ENCODE peak calls at places on chromosomes 3 and 15, in four cellular contexts. Q is ACHN, W is nephron progenitor cell, I is left lung. C is an unnamed sample.

GRCh38 chr3:190495796-190496195 is 18.1 kb upstream of the IL1RAP start:
- DNase-seq in I (no peak), Q (no peak), W (no peak), C (no peak)

GRCh38 chr3:88785841-88786240 is 321.6 kb upstream of the EPHA3 start:
- DNase-seq in W (no peak), Q (no peak), I (no peak), C (no peak)

GRCh38 chr15:78360426-78360825 is 20.3 kb downstream of the CRABP1 start:
- DNase-seq in Q (no peak), I (no peak), W (peak), C (no peak)

GRCh38 chr3:171055336-171056178 is 29.0 kb upstream of the SLC2A2 start:
- DNase-seq in Q (peak), W (no peak), I (no peak), C (peak)

GRCh38 chr3:142019794-142020320 is 129.5 kb downstream of the TFDP2 start:
- DNase-seq in W (no peak), I (no peak), Q (no peak), C (peak)

GRCh38 chr3:152283492-152284381 is 15.0 kb downstream of the MBNL1 start:
- DNase-seq in I (no peak), W (no peak), Q (no peak), C (no peak)

GRCh38 chr15:76799760-76800159 is 105.4 kb downstream of the SCAPER start:
- DNase-seq in I (no peak), W (no peak), Q (peak), C (peak)

GRCh38 chr3:142213298-142213697 is 12.1 kb downstream of the GK5 start:
- DNase-seq in Q (no peak), I (no peak), W (no peak), C (peak)

GRCh38 chr3:132003685-132004084 is 31.1 kb downstream of the CPNE4 start:
- DNase-seq in Q (no peak), W (no peak), I (no peak), C (no peak)

GRCh38 chr3:7001370-7001769 is 140.5 kb downstream of the GRM7 start:
- DNase-seq in I (no peak), Q (no peak), W (no peak), C (no peak)

GRCh38 chr15:28942046-28942445 is 56.3 kb downstream of the APBA2 start:
- DNase-seq in Q (no peak), W (no peak), I (peak), C (no peak)

GRCh38 chr3:1348547-1348946 is 255.7 kb downstream of the CNTN6 start:
- DNase-seq in Q (peak), I (no peak), W (no peak), C (no peak)

GRCh38 chr15:72852268-72852667 is 68.7 kb upstream of the ADPGK start:
- DNase-seq in I (no peak), Q (no peak), W (no peak), C (no peak)

GRCh38 chr3:98038241-98038640 is 3.1 kb upstream of the GABRR3 start:
- DNase-seq in I (no peak), W (no peak), Q (no peak), C (peak)

GRCh38 chr15:70236306-70237103 is 138.8 kb upstream of the TLE3 start:
- DNase-seq in I (no peak), W (no peak), Q (peak), C (peak)